ENCODE peak calls at places on chromosomes 16 and 17, in ten cellular contexts. E is bronchial epithelial cell, R is HL-60, J is GM13977, K is ovary, N is fibroblast of lung, F is heart left ventricle, I is fibroblast of pulmonary artery, Q is mesothelial cell of epicardium, M is uterus. U is an unnamed sample.

GRCh38 chr17:78351449-78352006 is 8.3 kb downstream of the SOCS3 start:
- DNase-seq in E (peak), R (no peak), J (no peak), K (peak), N (peak), F (peak), I (peak), Q (peak), M (peak), U (no peak)

GRCh38 chr16:71389330-71389729 is 30.8 kb downstream of the CALB2 start:
- DNase-seq in E (no peak), R (no peak), J (no peak), K (no peak), N (no peak), F (no peak), I (no peak), Q (no peak), M (no peak), U (no peak)

GRCh38 chr16:69494993-69495392 is 70.6 kb downstream of the CYB5B start:
- DNase-seq in E (no peak), R (peak), J (peak), K (no peak), N (no peak), F (no peak), I (peak), Q (no peak), M (no peak), U (peak)

GRCh38 chr17:4310349-4311060 is 46.7 kb upstream of the ANKFY1 start:
- DNase-seq in E (no peak), R (no peak), J (no peak), K (no peak), N (peak), F (peak), I (peak), Q (no peak), M (no peak), U (no peak)

GRCh38 chr17:77372444-77373297 is 231.9 kb downstream of the SEC14L1 start:
- DNase-seq in E (peak), R (peak), J (peak), K (peak), N (peak), F (peak), I (peak), Q (peak), M (peak), U (peak)

GRCh38 chr16:54694651-54695050 is 236.0 kb upstream of the IRX5 start:
- DNase-seq in E (peak), R (no peak), J (no peak), K (no peak), N (no peak), F (no peak), I (no peak), Q (no peak), M (no peak), U (no peak)

GRCh38 chr17:34673995-34674900 is 94.9 kb downstream of the TMEM132E start:
- DNase-seq in E (no peak), R (no peak), J (no peak), K (no peak), N (no peak), F (no peak), I (no peak), Q (no peak), M (no peak), U (no peak)

GRCh38 chr16:89277641-89278341 is 60.3 kb downstream of the ZNF778 start:
- DNase-seq in E (no peak), R (no peak), J (no peak), K (peak), N (no peak), F (no peak), I (no peak), Q (no peak), M (no peak), U (no peak)

GRCh38 chr16:17334096-17334495 is 136.7 kb downstream of the XYLT1 start:
- DNase-seq in E (no peak), R (no peak), J (no peak), K (no peak), N (peak), F (no peak), I (peak), Q (no peak), M (no peak), U (no peak)

GRCh38 chr17:31388770-31389672 is 2.5 kb upstream of the RAB11FIP4 start:
- DNase-seq in E (no peak), R (peak), J (peak), K (no peak), N (peak), F (no peak), I (peak), Q (no peak), M (no peak), U (peak)

GRCh38 chr17:63474174-63474913 is 2.5 kb upstream of the ACE start:
- DNase-seq in E (no peak), R (no peak), J (no peak), K (no peak), N (peak), F (peak), I (peak), Q (no peak), M (peak), U (no peak)

GRCh38 chr17:72378414-72379395 is 257.9 kb downstream of the SOX9 start:
- DNase-seq in E (no peak), R (no peak), J (no peak), K (no peak), N (no peak), F (no peak), I (no peak), Q (no peak), M (no peak), U (no peak)

GRCh38 chr16:15597822-15598647 is 44.9 kb downstream of the MARF1 start:
- DNase-seq in E (no peak), R (no peak), J (no peak), K (no peak), N (no peak), F (no peak), I (no peak), Q (no peak), M (no peak), U (no peak)

GRCh38 chr17:19867094-19867653 is 562 bp downstream of the ULK2 start:
- DNase-seq in E (peak), R (peak), J (peak), K (no peak), N (peak), F (peak), I (peak), Q (peak), M (peak), U (peak)

GRCh38 chr17:30950669-30951399 is 20.0 kb upstream of the RNF135 start:
- DNase-seq in E (peak), R (no peak), J (no peak), K (peak), N (peak), F (peak), I (peak), Q (no peak), M (peak), U (no peak)

GRCh38 chr17:9725575-9725974 is 65.8 kb downstream of the DHRS7C start:
- DNase-seq in E (no peak), R (no peak), J (no peak), K (no peak), N (peak), F (no peak), I (no peak), Q (no peak), M (no peak), U (no peak)

GRCh38 chr17:72363336-72363620 is 242.5 kb downstream of the SOX9 start:
- DNase-seq in E (no peak), R (no peak), J (no peak), K (no peak), N (no peak), F (no peak), I (no peak), Q (no peak), M (no peak), U (no peak)

GRCh38 chr17:49457564-49458535 is 37.2 kb upstream of the NGFR start:
- DNase-seq in E (no peak), R (no peak), J (no peak), K (no peak), N (no peak), F (no peak), I (no peak), Q (no peak), M (no peak), U (no peak)

GRCh38 chr16:57278494-57278893 is 6.0 kb downstream of the PLLP start:
- DNase-seq in E (no peak), R (no peak), J (no peak), K (no peak), N (no peak), F (no peak), I (no peak), Q (no peak), M (no peak), U (no peak)

GRCh38 chr16:16196099-16196498 is 27.2 kb downstream of the ABCC6 start:
- DNase-seq in E (no peak), R (no peak), J (no peak), K (no peak), N (no peak), F (no peak), I (no peak), Q (no peak), M (no peak), U (no peak)

GRCh38 chr17:46975287-46975686 is 3.8 kb downstream of the RPRML start:
- DNase-seq in E (no peak), R (no peak), J (no peak), K (no peak), N (no peak), F (no peak), I (no peak), Q (no peak), M (no peak), U (no peak)

GRCh38 chr16:47316686-47317085 is 144.2 kb downstream of the ITFG1 start:
- DNase-seq in E (no peak), R (no peak), J (no peak), K (no peak), N (no peak), F (no peak), I (no peak), Q (no peak), M (no peak), U (no peak)

GRCh38 chr16:48250520-48251278 is 3.4 kb upstream of the ABCC11 start:
- DNase-seq in E (peak), R (no peak), J (no peak), K (no peak), N (no peak), F (no peak), I (no peak), Q (no peak), M (no peak), U (no peak)

GRCh38 chr16:67459858-67460144 is 21.2 kb downstream of the ATP6V0D1 start:
- DNase-seq in E (no peak), R (no peak), J (no peak), K (no peak), N (no peak), F (no peak), I (no peak), Q (no peak), M (no peak), U (no peak)

GRCh38 chr17:77119668-77120301 is 21.0 kb upstream of the SEC14L1 start:
- DNase-seq in E (no peak), R (no peak), J (no peak), K (no peak), N (no peak), F (no peak), I (no peak), Q (no peak), M (no peak), U (no peak)

GRCh38 chr16:23398987-23399805 is 53.8 kb downstream of the COG7 start:
- DNase-seq in E (no peak), R (no peak), J (no peak), K (no peak), N (peak), F (peak), I (no peak), Q (no peak), M (no peak), U (no peak)

GRCh38 chr16:25771812-25772568 is 80.2 kb downstream of the HS3ST4 start:
- DNase-seq in E (no peak), R (no peak), J (no peak), K (no peak), N (no peak), F (no peak), I (no peak), Q (no peak), M (no peak), U (no peak)

GRCh38 chr17:42288078-42288984 is at the start of gene STAT5A:
- DNase-seq in E (peak), R (peak), J (peak), K (peak), N (peak), F (peak), I (peak), Q (peak), M (peak), U (peak)

GRCh38 chr17:78979780-78980623 is at the start of gene LGALS3BP:
- DNase-seq in E (peak), R (no peak), J (peak), K (peak), N (peak), F (peak), I (peak), Q (peak), M (peak), U (no peak)

DNA sequence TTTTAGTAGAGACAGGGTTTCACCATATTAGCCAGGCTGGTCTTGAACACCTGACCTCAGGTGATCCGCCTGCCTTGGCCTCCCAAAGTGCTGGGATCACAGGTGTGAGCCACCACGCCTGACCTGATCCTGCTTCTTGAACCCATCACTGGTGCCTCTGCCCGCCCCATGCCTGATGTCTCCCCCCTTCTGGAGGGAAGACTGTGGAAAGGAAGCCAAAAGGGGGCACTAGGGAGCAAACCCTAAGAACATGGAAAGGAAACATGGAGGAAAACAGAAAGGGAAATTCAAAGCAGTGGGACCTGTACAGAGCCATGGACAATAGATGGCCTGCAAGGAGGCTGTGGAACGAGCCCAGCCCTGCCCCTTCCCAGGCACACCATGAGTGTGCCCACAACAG is 31.1 kb upstream of the FASN start:
- DNase-seq in E (no peak), R (no peak), J (no peak), K (no peak), N (no peak), F (no peak), I (no peak), Q (no peak), M (no peak), U (no peak)
- TF ChIP-seq CTCF in E (peak), R (no peak), J (no peak), K (no peak), N (peak), F (no peak), I (peak), Q (no peak), M (no peak), U (peak)

GRCh38 chr16:1069154-1069553 is 3.4 kb upstream of the SSTR5 start:
- DNase-seq in E (no peak), R (no peak), J (no peak), K (no peak), N (no peak), F (no peak), I (no peak), Q (no peak), M (no peak), U (no peak)
- TF ChIP-seq CTCF in E (no peak), R (no peak), J (no peak), K (no peak), N (no peak), F (no peak), I (no peak), Q (no peak), M (no peak), U (no peak)

GRCh38 chr16:3095869-3096268 is 3.2 kb downstream of the ZSCAN10 start:
- DNase-seq in E (no peak), R (peak), J (peak), K (no peak), N (no peak), F (no peak), I (no peak), Q (no peak), M (no peak), U (peak)
- TF ChIP-seq CTCF in E (peak), R (no peak), J (peak), K (no peak), N (peak), F (no peak), I (peak), Q (no peak), M (no peak), U (peak)

DNA sequence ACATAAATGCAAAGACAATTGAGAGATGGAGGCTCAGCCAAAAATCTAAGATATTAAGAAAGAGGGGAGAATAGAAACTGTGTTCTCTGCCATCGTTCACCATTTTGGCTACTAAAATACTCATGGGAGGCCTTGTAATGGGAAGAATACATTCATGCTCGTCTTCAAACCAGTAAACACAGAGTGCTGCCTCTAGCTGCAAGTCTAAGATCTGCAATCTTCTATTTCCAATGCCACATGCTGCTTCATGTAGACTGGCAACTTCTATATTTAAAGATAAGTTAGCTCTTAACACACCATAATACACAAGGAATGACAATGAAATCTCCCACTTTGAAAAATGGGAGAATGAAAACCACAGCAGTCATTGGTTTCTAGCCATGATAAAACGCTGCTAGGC is 387.3 kb downstream of the HS3ST3B1 start:
- DNase-seq in E (peak), R (no peak), J (no peak), K (no peak), N (no peak), F (no peak), I (no peak), Q (no peak), M (no peak), U (no peak)
- TF ChIP-seq CTCF in E (no peak), R (no peak), J (peak), K (no peak), N (no peak), F (no peak), I (peak), Q (no peak), M (no peak), U (no peak)

DNA sequence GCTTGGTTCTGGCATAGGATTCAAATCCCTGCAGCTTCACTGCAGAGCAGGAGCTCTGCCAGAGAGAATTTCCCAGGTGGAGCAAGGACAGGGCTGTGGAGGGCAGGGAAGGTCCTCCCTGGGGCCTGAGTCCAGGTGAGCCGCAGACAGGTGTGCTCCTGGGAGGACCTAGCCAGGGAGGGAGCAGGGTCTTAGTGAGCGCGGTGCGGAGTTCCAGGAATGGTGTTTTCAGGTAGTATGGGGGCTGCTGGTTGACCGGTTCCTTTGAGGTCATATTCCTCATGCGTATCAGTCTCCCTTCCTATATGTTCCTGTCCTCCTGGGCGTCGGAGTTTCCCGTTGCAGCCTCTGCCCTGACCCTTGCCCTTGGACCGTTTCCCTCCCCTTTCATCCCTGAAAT is 813.3 kb downstream of the KCNJ18 start:
- DNase-seq in E (no peak), R (no peak), J (no peak), K (no peak), N (no peak), F (no peak), I (no peak), Q (no peak), M (no peak), U (no peak)
- TF ChIP-seq CTCF in E (no peak), R (no peak), J (no peak), K (no peak), N (no peak), F (no peak), I (no peak), Q (no peak), M (no peak), U (no peak)

DNA sequence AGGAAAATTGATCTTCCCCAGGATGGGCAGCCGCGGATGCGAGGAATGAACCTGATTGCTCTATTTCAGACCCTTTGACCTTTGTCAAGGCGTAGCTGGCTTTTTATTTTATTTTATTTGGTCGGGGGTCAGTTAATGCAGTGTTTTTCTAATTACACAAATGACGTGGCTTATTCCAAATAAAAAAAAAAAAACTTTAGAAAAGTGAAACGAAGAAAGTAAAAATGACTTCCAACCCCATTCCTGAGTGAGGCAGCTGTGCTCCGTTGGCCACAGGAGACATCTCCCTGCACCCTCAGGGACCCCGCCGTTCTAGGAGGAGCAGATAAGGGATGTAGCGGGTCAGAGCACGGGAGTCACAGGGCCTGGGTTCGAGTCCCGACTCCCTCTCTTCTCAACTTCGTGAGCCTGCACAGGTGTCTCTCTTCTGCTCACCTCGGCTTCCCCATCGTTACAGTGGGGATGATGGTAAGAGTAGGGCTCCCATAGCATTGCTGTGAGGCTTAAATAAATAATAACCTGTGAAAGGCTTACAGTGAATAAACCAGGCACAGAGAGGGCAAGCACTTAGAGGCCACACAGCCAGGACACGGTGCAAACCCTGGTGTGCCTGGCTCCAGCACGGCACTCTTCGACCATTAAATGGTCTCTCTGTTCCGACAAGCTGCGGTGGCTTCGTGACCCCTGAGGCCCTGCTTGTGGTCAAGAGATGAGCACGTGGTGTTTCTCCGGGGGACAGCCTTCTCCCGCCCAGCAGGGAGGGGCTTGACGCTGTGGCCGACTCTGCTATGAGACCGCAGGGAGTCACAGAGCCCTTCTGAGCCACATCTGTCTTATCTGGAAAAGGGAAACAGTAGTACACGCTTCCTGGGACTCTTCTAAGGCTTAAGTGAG is 10.2 kb downstream of the FOXF1 start:
- DNase-seq in E (no peak), R (no peak), J (no peak), K (no peak), N (no peak), F (no peak), I (no peak), Q (no peak), M (no peak), U (no peak)
- TF ChIP-seq CTCF in E (no peak), R (no peak), J (no peak), K (no peak), N (no peak), F (no peak), I (no peak), Q (peak), M (no peak), U (peak)

DNA sequence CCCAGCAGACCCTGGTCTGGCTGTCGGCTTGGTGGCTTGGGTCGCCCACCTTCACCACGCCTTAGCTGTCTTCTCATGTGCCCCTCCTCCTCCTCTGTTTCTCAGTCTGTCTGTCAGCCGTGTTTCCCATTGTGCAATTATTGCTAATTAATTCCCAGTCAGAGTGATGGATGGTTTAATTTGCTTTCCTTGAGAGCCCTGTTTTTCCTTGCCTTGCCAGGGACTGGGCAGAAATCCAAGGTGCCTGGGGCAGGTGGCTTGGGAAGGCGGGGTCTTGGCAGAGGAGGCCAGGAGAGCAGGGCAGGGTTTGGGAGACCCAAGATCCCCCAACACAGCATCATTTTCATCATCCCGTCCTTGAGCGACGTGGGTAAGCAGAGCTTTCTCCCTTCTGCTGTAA is 21.3 kb downstream of the NECAB2 start:
- DNase-seq in E (no peak), R (no peak), J (no peak), K (no peak), N (no peak), F (no peak), I (no peak), Q (no peak), M (no peak), U (no peak)
- TF ChIP-seq CTCF in E (no peak), R (no peak), J (no peak), K (no peak), N (no peak), F (no peak), I (no peak), Q (no peak), M (no peak), U (no peak)